ENCODE peak calls at places on chromosomes 4 and X, in six cellular contexts. A is WERI-Rb-1; S is nucleus accumbens; C is COR-L47; L is stimulated activated CD4-positive, alpha-beta T cell treated with anti-CD3 and anti-CD28 coated beads, Interleukin-15, amount 100 ng/mL, for 1 hour; J is posterior vena cava. D is an unnamed sample.

GRCh38 chr4:70724463-70724862 is 2.7 kb downstream of the RUFY3 start:
- DNase-seq in J (no peak), A (no peak), C (no peak), S (no peak), L (no peak), D (no peak)

GRCh38 chr4:84232311-84233095 is 266.6 kb downstream of the NKX6-1 start:
- DNase-seq in J (no peak), C (no peak), L (no peak), S (no peak), A (no peak), D (no peak)

GRCh38 chr4:131526686-131527085 is 1622.4 kb upstream of the PCDH10 start:
- DNase-seq in A (no peak), J (no peak), C (no peak), L (no peak), S (no peak), D (no peak)

GRCh38 chr4:142519342-142519741 is 326.8 kb downstream of the INPP4B start:
- DNase-seq in A (no peak), S (no peak), J (no peak), C (no peak), L (no peak), D (no peak)

GRCh38 chrX:103792916-103793540 is 16.4 kb downstream of the PLP1 start:
- DNase-seq in S (no peak), C (no peak), A (no peak), L (no peak), J (no peak), D (no peak)

GRCh38 chrX:107857815-107858214 is 32.1 kb downstream of the MID2 start:
- DNase-seq in A (no peak), C (peak; percentile 53), S (no peak), L (no peak), J (no peak), D (no peak)

GRCh38 chr4:154142664-154143063 is 348.9 kb downstream of the DCHS2 start:
- DNase-seq in L (no peak), J (no peak), C (no peak), S (no peak), A (no peak), D (no peak)

GRCh38 chr4:21470531-21470930 is 478.0 kb downstream of the KCNIP4 start:
- DNase-seq in J (no peak), S (no peak), L (no peak), A (peak; percentile 16), C (peak; percentile 94), D (no peak)

GRCh38 chr4:101163936-101164335 is 183.4 kb downstream of the PPP3CA start:
- DNase-seq in L (no peak), J (no peak), S (no peak), A (no peak), C (no peak), D (no peak)

GRCh38 chr4:118811008-118811764 is 24.7 kb downstream of the SEC24D start:
- DNase-seq in C (no peak), J (no peak), L (no peak), S (no peak), A (no peak), D (no peak)

GRCh38 chrX:47540754-47541538 is 20.1 kb upstream of the ARAF start:
- DNase-seq in J (peak; percentile 86), C (peak; percentile 81), L (no peak), A (peak; percentile 73), S (peak; percentile 11), D (peak; percentile 39)

GRCh38 chr4:25089058-25089763 is 58.5 kb upstream of the LGI2 start:
- DNase-seq in S (no peak), J (peak; percentile 38), L (no peak), C (no peak), A (no peak), D (no peak)

GRCh38 chrX:105975382-105975781 is 63.1 kb downstream of the SERPINA7 start:
- DNase-seq in J (no peak), L (no peak), C (no peak), S (no peak), A (no peak), D (no peak)

GRCh38 chrX:12441376-12442128 is 303.3 kb downstream of the FRMPD4 start:
- DNase-seq in L (no peak), C (peak; percentile 38), A (no peak), J (no peak), S (no peak), D (no peak)

GRCh38 chr4:184263910-184264732 is 46.4 kb upstream of the ENPP6 start:
- DNase-seq in S (peak; percentile 74), A (peak; percentile 96), J (peak; percentile 98), C (peak; percentile 93), L (peak; percentile 85), D (peak; percentile 82)